ENCODE peak calls at places on chromosomes 3 and 15, in ten cellular contexts. Z is GM12878, V is HCT116, H is GM23338, A is stomach, M is SK-N-SH, W is Panc1, N is H1, J is endothelial cell of umbilical vein, F is sigmoid colon. I is an unnamed sample.

GRCh38 chr3:39196671-39197446 is 4.5 kb upstream of the XIRP1 start:
- DNase-seq in Z (no peak), V (no peak), H (no peak), A (no peak), M (no peak), W (no peak), N (no peak), J (no peak), F (no peak), I (no peak)

GRCh38 chr15:40454904-40455391 is 14.2 kb downstream of the BAHD1 start:
- DNase-seq in Z (no peak), V (no peak), H (no peak), A (no peak), M (no peak), W (no peak), N (no peak), J (no peak), F (no peak), I (no peak)

GRCh38 chr3:149042766-149043386 is 43.5 kb downstream of the HLTF start:
- DNase-seq in Z (peak; percentile 25), V (no peak), H (no peak), A (no peak), M (no peak), W (no peak), N (no peak), J (peak; percentile 72), F (no peak), I (no peak)

GRCh38 chr3:157443873-157444770 is 7.5 kb downstream of the PTX3 start:
- DNase-seq in Z (no peak), V (no peak), H (no peak), A (no peak), M (no peak), W (no peak), N (no peak), J (no peak), F (no peak), I (no peak)

GRCh38 chr3:49805884-49806701 is 3.0 kb downstream of the INKA1 start:
- DNase-seq in Z (no peak), V (no peak), H (peak; percentile 83), A (no peak), M (peak; percentile 67), W (no peak), N (no peak), J (peak; percentile 95), F (peak; percentile 70), I (no peak)

GRCh38 chr3:190239325-190239724 is 82.9 kb downstream of the CLDN1 start:
- DNase-seq in Z (no peak), V (no peak), H (no peak), A (no peak), M (no peak), W (no peak), N (no peak), J (no peak), F (no peak), I (no peak)

GRCh38 chr3:13636186-13636585 is 87.3 kb downstream of the FBLN2 start:
- DNase-seq in Z (no peak), V (no peak), H (no peak), A (no peak), M (no peak), W (no peak), N (no peak), J (no peak), F (no peak), I (no peak)

GRCh38 chr15:31294067-31294466 is 32.6 kb upstream of the KLF13 start:
- DNase-seq in Z (no peak), V (no peak), H (no peak), A (peak; percentile 8), M (no peak), W (no peak), N (no peak), J (no peak), F (no peak), I (no peak)

GRCh38 chr3:188124184-188124583 is 29.8 kb upstream of the LPP start:
- DNase-seq in Z (no peak), V (no peak), H (no peak), A (no peak), M (no peak), W (no peak), N (no peak), J (no peak), F (no peak), I (no peak)

GRCh38 chr15:99485153-99485947 is 80.4 kb upstream of the MEF2A start:
- DNase-seq in Z (no peak), V (no peak), H (peak; percentile 32), A (no peak), M (no peak), W (no peak), N (no peak), J (no peak), F (peak; percentile 58), I (no peak)

GRCh38 chr15:25886498-25887140 is 23.5 kb upstream of the ATP10A start:
- DNase-seq in Z (no peak), V (no peak), H (no peak), A (no peak), M (no peak), W (no peak), N (no peak), J (no peak), F (no peak), I (no peak)

GRCh38 chr3:178182337-178182761 is 353.9 kb upstream of the KCNMB2 start:
- DNase-seq in Z (no peak), V (no peak), H (no peak), A (no peak), M (peak; percentile 71), W (no peak), N (no peak), J (no peak), F (no peak), I (no peak)

GRCh38 chr15:51731549-51732267 is 5.7 kb downstream of the LYSMD2 start:
- DNase-seq in Z (peak; percentile 90), V (no peak), H (peak; percentile 15), A (peak; percentile 39), M (no peak), W (no peak), N (no peak), J (no peak), F (no peak), I (no peak)

GRCh38 chr15:39692464-39693327 is 89.9 kb downstream of the FSIP1 start:
- DNase-seq in Z (no peak), V (no peak), H (peak; percentile 49), A (no peak), M (peak; percentile 7), W (no peak), N (no peak), J (no peak), F (no peak), I (no peak)

GRCh38 chr3:24843955-24844354 is 349.3 kb upstream of the THRB start:
- DNase-seq in Z (no peak), V (no peak), H (no peak), A (no peak), M (no peak), W (no peak), N (no peak), J (no peak), F (peak; percentile 90), I (no peak)
- TF ChIP-seq POLR2AphosphoS5 in Z (no peak), V (no peak), H (no peak), A (no peak), M (no peak), W (no peak), N (no peak), J (no peak), F (peak; percentile 92), I (no peak)

DNA sequence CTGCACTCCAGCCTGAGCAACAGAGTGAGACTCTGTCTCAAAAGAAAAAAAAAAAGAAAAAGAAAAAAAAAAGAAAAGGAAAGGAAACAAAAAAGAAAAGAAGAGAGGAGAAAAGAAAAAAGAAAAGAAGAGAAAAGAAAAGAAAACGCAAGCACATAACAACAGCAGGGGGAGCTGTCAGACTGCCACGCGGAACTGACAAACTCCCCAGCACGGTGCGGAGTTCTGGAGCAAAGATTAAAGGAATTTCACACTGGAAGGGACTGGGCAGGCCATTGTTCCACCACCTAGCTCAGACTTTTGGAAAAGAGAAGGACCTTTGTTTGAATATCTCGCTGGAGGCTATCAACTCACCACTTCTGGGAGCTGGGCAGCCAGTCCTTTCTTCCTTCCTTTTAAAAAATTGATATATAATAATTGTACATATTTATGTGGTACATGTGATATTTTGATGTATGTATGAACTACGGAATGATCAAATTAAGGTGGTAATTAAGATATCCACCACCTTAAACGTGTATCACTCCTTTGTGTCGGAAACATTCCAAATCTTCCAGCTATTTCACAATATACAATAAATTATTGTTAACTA is 40.5 kb downstream of the DPPA2 start:
- DNase-seq in Z (no peak), V (peak; percentile 44), H (peak; percentile 85), A (peak; percentile 28), M (peak; percentile 38), W (peak; percentile 5), N (peak; percentile 63), J (peak; percentile 10), F (no peak), I (no peak)
- TF ChIP-seq POLR2AphosphoS5 in Z (no peak), V (no peak), H (no peak), A (no peak), M (no peak), W (no peak), N (no peak), J (no peak), F (no peak), I (no peak)

DNA sequence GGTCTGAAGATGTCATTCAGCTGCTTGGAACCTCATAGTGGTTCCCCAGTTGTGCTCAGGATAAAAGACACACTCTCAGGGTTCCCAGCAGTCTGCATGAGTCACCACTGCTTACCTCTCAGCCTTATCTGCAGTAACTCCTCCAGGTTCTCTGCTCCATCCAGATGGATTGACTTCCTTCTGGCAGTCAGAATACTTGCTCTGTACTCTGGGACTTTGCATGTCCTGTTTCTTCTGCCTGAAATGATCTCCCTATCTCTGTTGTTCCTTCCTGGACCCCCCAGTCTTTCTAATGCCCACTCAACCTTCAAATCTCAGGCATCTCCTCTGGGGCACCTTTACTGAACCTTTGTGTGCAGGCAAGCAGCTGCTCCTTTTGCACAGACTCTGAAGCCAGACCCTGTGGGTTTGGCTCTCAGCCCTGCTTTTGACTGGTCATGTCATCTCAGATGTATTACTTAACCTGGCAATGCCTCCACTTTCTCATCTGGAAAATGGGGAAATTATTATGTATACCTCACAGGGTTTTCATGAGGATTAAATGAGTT is 38.4 kb downstream of the ITPR1 start:
- DNase-seq in Z (no peak), V (no peak), H (no peak), A (no peak), M (no peak), W (no peak), N (no peak), J (no peak), F (no peak), I (no peak)
- TF ChIP-seq POLR2AphosphoS5 in Z (no peak), V (no peak), H (no peak), A (no peak), M (no peak), W (no peak), N (no peak), J (no peak), F (no peak), I (no peak)

DNA sequence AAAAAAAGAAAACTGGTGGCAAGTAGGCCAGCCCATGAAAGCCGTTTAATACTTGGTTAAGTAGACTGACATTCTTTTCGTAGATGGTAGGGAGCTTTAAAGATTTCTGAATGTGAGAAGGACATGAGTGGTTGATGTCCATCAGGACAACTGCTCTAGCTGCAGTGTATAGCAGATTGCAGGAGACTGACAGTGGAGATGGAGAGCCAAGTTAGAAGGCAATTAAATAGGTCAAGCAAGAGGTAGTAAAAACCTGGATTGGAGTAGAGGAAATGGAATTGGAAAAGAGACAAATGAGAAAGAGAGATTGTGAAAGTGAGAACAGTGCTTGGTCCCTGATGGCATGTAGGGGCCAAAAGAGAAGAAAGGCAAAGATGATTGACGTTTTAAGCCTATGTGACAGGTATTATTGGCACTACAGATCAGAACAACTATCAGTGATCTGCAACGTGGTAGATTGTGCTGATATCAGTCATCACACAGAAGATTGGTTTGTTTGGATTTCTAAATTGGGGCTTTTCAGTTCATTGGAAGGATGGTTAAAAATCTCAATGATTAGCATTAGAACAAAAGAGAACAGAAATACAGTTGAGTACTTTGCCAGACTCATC is 74.0 kb downstream of the CNTN4 start:
- DNase-seq in Z (no peak), V (no peak), H (no peak), A (no peak), M (no peak), W (no peak), N (no peak), J (no peak), F (no peak), I (no peak)
- TF ChIP-seq POLR2AphosphoS5 in Z (no peak), V (no peak), H (no peak), A (no peak), M (no peak), W (no peak), N (no peak), J (no peak), F (no peak), I (no peak)